ENCODE peak calls at places on chromosomes 6 and 20, in six cellular contexts. A is mesendoderm; M is NCI-H446 treated with DMSO at 0.1 percent for 48 hours; O is activated naive CD8-positive, alpha-beta T cell treated with anti-CD3 and anti-CD28 coated beads for 36 hours; R is stimulated activated naive CD4-positive, alpha-beta T cell; F is KBM-7. N is an unnamed sample.
A peak's percentile ranks its signal among the peaks of the same experiment; 100 is the strongest.

GRCh38 chr6:39923394-39923793 is 10.9 kb downstream of the MOCS1 start:
- DNase-seq in M (no peak), O (no peak), A (no peak), R (no peak), F (no peak), N (peak; percentile 5)

GRCh38 chr6:91029211-91029610 is 442.3 kb upstream of the MAP3K7 start:
- DNase-seq in M (peak; percentile 1), R (no peak), O (no peak), A (no peak), F (no peak), N (no peak)

GRCh38 chr6:160071805-160072687 is 49.6 kb upstream of the SLC22A1 start:
- DNase-seq in F (peak; percentile 15), A (peak; percentile 32), R (no peak), M (no peak), O (no peak), N (no peak)

GRCh38 chr6:37783025-37783825 is 36.3 kb upstream of the ZFAND3 start:
- DNase-seq in M (peak; percentile 72), R (no peak), A (peak; percentile 84), O (peak; percentile 24), F (no peak), N (peak; percentile 64)

GRCh38 chr6:144314003-144314485 is 28.9 kb downstream of the UTRN start:
- DNase-seq in F (no peak), R (no peak), O (no peak), M (no peak), A (no peak), N (peak; percentile 6)

GRCh38 chr20:32977281-32978008 is 26.8 kb downstream of the SUN5 start:
- DNase-seq in M (no peak), R (no peak), A (no peak), F (no peak), O (no peak), N (no peak)

GRCh38 chr6:36788768-36789167 is 50.5 kb downstream of the CPNE5 start:
- DNase-seq in A (no peak), M (no peak), O (no peak), F (no peak), R (no peak), N (no peak)

GRCh38 chr6:166952567-166953464 is 3.5 kb downstream of the RNASET2 start:
- DNase-seq in A (no peak), R (peak; percentile 19), M (no peak), F (no peak), O (no peak), N (no peak)

GRCh38 chr6:147925826-147926225 is 416.8 kb upstream of the SASH1 start:
- DNase-seq in R (no peak), A (no peak), F (no peak), M (no peak), O (no peak), N (no peak)

GRCh38 chr6:43021270-43022047 is at the start of gene RRP36:
- DNase-seq in A (peak; percentile 86), M (peak; percentile 10), R (peak; percentile 57), F (peak; percentile 70), O (peak; percentile 76), N (peak; percentile 83)

GRCh38 chr6:109339906-109340678 is 42.2 kb downstream of the CD164 start:
- DNase-seq in A (no peak), R (no peak), O (no peak), F (no peak), M (no peak), N (no peak)

GRCh38 chr6:165744515-165745228 is 81.6 kb upstream of the PDE10A start:
- DNase-seq in F (no peak), R (no peak), M (no peak), O (no peak), A (no peak), N (no peak)

GRCh38 chr6:14046476-14047068 is 71.0 kb upstream of the CD83 start:
- DNase-seq in R (no peak), M (peak; percentile 65), O (peak; percentile 35), A (peak; percentile 62), F (peak; percentile 62), N (peak; percentile 66)

GRCh38 chr20:17827759-17828559 is 128.2 kb downstream of the BANF2 start:
- DNase-seq in A (no peak), R (no peak), M (no peak), O (no peak), F (no peak), N (no peak)

GRCh38 chr20:64153410-64153809 is 10.8 kb upstream of the MYT1 start:
- DNase-seq in A (no peak), F (no peak), M (no peak), O (no peak), R (no peak), N (no peak)

N was measured in cerebellar cortex.